ENCODE peak calls at places on chromosomes 13 and 19, in eight cellular contexts. V, Q, A, N, D, L, J and C are unnamed samples. For H3K4me1, the result is how much of the 10 kb centered on the place peaks cover.

GRCh38 chr19:40398417-40399056 is 8.6 kb upstream of the HIPK4 start:
- DNase-seq in V (no peak), Q (no peak), A (peak), N (no peak), D (peak), L (peak), J (no peak), C (no peak)

GRCh38 chr19:6262519-6262918 is 17.3 kb downstream of the MLLT1 start:
- DNase-seq in V (no peak), Q (no peak), A (no peak), N (no peak), D (no peak), L (no peak), J (no peak), C (no peak)

GRCh38 chr19:36378625-36379509 is at the start of gene ZFP14:
- DNase-seq in V (peak), Q (peak), A (peak), N (peak), D (peak), L (peak), J (peak), C (peak)

GRCh38 chr13:50592412-50593145 is 250.9 kb downstream of the DLEU7 start:
- DNase-seq in V (no peak), Q (peak), A (no peak), N (no peak), D (no peak), L (no peak), J (no peak), C (no peak)

GRCh38 chr19:36100476-36100875 is 10.5 kb upstream of the OVOL3 start:
- DNase-seq in V (no peak), Q (no peak), A (no peak), N (no peak), D (no peak), L (no peak), J (peak), C (no peak)

GRCh38 chr13:49874430-49874829 is 61.7 kb downstream of the SPRYD7 start:
- DNase-seq in V (no peak), Q (no peak), A (no peak), N (no peak), D (no peak), L (no peak), J (no peak), C (no peak)

GRCh38 chr19:7545295-7545694 is 9.8 kb downstream of the PNPLA6 start:
- DNase-seq in V (no peak), Q (no peak), A (no peak), N (no peak), D (no peak), L (no peak), J (no peak), C (no peak)

GRCh38 chr13:99273128-99273527 is 14.9 kb upstream of the GPR18 start:
- DNase-seq in V (no peak), Q (no peak), A (no peak), N (no peak), D (no peak), L (no peak), J (no peak), C (no peak)

GRCh38 chr13:30017880-30018279 is 167.5 kb upstream of the UBL3 start:
- DNase-seq in V (no peak), Q (no peak), A (no peak), N (no peak), D (no peak), L (no peak), J (no peak), C (no peak)

GRCh38 chr13:81395368-81395767 is 1054.4 kb upstream of the SPRY2 start:
- DNase-seq in V (no peak), Q (no peak), A (no peak), N (no peak), D (no peak), L (peak), J (no peak), C (no peak)

GRCh38 chr19:30353394-30353793 is 18.8 kb upstream of the ZNF536 start:
- DNase-seq in V (no peak), Q (no peak), A (no peak), N (no peak), D (no peak), L (no peak), J (no peak), C (no peak)

GRCh38 chr13:74098077-74098476 is 36.1 kb downstream of the KLF12 start:
- DNase-seq in V (no peak), Q (no peak), A (no peak), N (no peak), D (no peak), L (no peak), J (no peak), C (no peak)

GRCh38 chr19:49690656-49691242 is at the start of gene CPT1C:
- DNase-seq in V (no peak), Q (peak), A (peak), N (peak), D (peak), L (peak), J (peak), C (no peak)

GRCh38 chr13:95298971-95299627 is 2.2 kb downstream of the ABCC4 start:
- DNase-seq in V (no peak), Q (peak), A (no peak), N (no peak), D (no peak), L (no peak), J (no peak), C (no peak)

GRCh38 chr13:60229708-60230272 is 66.1 kb upstream of the DIAPH3 start:
- DNase-seq in V (no peak), Q (no peak), A (no peak), N (no peak), D (no peak), L (no peak), J (no peak), C (no peak)

GRCh38 chr13:29849731-29850212 is 645 bp downstream of the UBL3 start:
- DNase-seq in V (peak), Q (peak), A (peak), N (peak), D (peak), L (peak), J (peak), C (no peak)

GRCh38 chr19:47494729-47495128 is 10.7 kb upstream of the KPTN start:
- DNase-seq in V (no peak), Q (no peak), A (no peak), N (no peak), D (no peak), L (peak), J (no peak), C (no peak)

GRCh38 chr19:6608950-6609349 is 18.0 kb upstream of the CD70 start:
- DNase-seq in V (no peak), Q (no peak), A (no peak), N (no peak), D (no peak), L (no peak), J (no peak), C (no peak)

GRCh38 chr13:99979453-99980200 is 2.0 kb upstream of the ZIC2 start:
- DNase-seq in V (no peak), Q (no peak), A (peak), N (no peak), D (no peak), L (no peak), J (no peak), C (no peak)

GRCh38 chr19:28632357-28633076 is 580.4 kb downstream of the UQCRFS1 start:
- DNase-seq in V (no peak), Q (no peak), A (no peak), N (no peak), D (no peak), L (no peak), J (no peak), C (no peak)

GRCh38 chr13:87669379-87669978 is 1.7 kb upstream of the SLITRK5 start:
- DNase-seq in V (no peak), Q (peak), A (no peak), N (no peak), D (no peak), L (no peak), J (no peak), C (no peak)

GRCh38 chr19:28731113-28731512 is 481.8 kb downstream of the UQCRFS1 start:
- DNase-seq in V (no peak), Q (no peak), A (no peak), N (no peak), D (no peak), L (no peak), J (no peak), C (no peak)

GRCh38 chr13:52846567-52847321 is 1.7 kb downstream of the PCDH8 start:
- DNase-seq in V (no peak), Q (peak), A (no peak), N (peak), D (no peak), L (peak), J (peak), C (no peak)

GRCh38 chr13:21671793-21672680 is 1.2 kb downstream of the FGF9 start:
- DNase-seq in V (no peak), Q (no peak), A (no peak), N (peak), D (no peak), L (no peak), J (no peak), C (no peak)

GRCh38 chr19:47573076-47574026 is at the start of gene ZNF541:
- DNase-seq in V (no peak), Q (peak), A (peak), N (peak), D (peak), L (peak), J (peak), C (no peak)

GRCh38 chr13:40613192-40613818 is 53.1 kb downstream of the FOXO1 start:
- DNase-seq in V (no peak), Q (no peak), A (no peak), N (no peak), D (peak), L (peak), J (peak), C (no peak)

GRCh38 chr19:50214699-50215543 is 11.5 kb downstream of the MYH14 start:
- DNase-seq in V (no peak), Q (no peak), A (peak), N (no peak), D (no peak), L (peak), J (no peak), C (no peak)

GRCh38 chr13:91132786-91133185 is 214.7 kb upstream of the MIR17HG start:
- DNase-seq in V (no peak), Q (no peak), A (no peak), N (no peak), D (no peak), L (no peak), J (no peak), C (no peak)

GRCh38 chr13:79385694-79386093 is 20.4 kb downstream of the RBM26 start:
- DNase-seq in V (no peak), Q (no peak), A (no peak), N (no peak), D (no peak), L (no peak), J (no peak), C (no peak)

GRCh38 chr19:51440846-51441409 is 17.3 kb downstream of the SIGLEC8 start:
- DNase-seq in V (no peak), Q (no peak), A (no peak), N (no peak), D (no peak), L (no peak), J (no peak), C (no peak)

GRCh38 chr19:11435833-11436313 is 438 bp downstream of the PRKCSH start:
- DNase-seq in V (no peak), Q (peak), A (no peak), N (no peak), D (no peak), L (no peak), J (no peak), C (peak)

GRCh38 chr13:19818223-19818842 is 35.6 kb upstream of the PSPC1 start:
- DNase-seq in V (peak), Q (no peak), A (no peak), N (peak), D (peak), L (peak), J (no peak), C (no peak)

GRCh38 chr13:73428137-73428536 is 369.3 kb downstream of the KLF5 start:
- DNase-seq in V (peak), Q (peak), A (no peak), N (no peak), D (no peak), L (no peak), J (no peak), C (no peak)

GRCh38 chr19:13057744-13058143 is 44.9 kb downstream of the LYL1 start:
- DNase-seq in V (no peak), Q (peak), A (no peak), N (no peak), D (no peak), L (no peak), J (no peak), C (no peak)

GRCh38 chr19:932647-933552 is 7.1 kb downstream of the ARID3A start:
- DNase-seq in V (no peak), Q (peak), A (no peak), N (peak), D (peak), L (peak), J (peak), C (no peak)

GRCh38 chr19:55259540-55260210 is 858 bp upstream of the PPP6R1 start:
- DNase-seq in V (no peak), Q (no peak), A (no peak), N (peak), D (no peak), L (no peak), J (no peak), C (no peak)

GRCh38 chr19:42313096-42313839 is at the start of gene TMEM145:
- DNase-seq in V (peak), Q (peak), A (no peak), N (no peak), D (no peak), L (peak), J (no peak), C (no peak)

DNA sequence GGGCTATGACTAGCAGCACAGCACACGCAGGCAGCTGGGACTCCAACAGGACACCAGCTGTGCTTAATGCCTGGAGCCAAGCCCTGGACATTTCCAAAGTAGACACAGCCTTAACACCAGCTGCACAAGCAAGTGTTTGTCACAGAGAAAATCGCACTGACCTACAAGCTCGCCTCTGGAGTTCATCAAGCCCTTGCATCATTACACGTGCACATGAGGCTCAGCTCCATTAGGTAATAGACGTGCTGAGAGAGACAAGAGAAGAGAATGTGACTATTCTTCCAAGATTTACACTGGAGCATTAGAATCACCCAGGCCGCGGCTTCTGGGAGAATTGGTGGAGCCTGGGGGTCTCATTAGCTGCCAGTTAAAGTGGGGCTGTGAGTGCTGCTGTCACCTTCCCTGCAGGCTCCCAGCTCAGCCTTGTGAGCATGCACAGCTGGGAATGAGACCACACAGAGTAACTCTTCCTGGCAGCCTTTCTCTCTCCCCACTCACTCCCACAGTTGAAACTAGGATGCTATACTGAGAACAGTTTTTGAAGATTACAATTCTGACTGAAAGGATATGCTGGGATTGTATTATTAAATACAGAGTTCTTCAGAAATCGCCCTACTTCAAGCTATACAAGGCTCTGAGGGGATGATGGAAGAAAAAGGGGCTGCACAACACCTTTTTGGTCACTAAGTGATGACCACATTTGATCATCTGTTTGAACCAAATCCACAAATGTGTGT is 10.6 kb downstream of the STOML3 start:
- DNase-seq in V (no peak), Q (no peak), A (no peak), N (no peak), D (peak), L (peak), J (peak), C (no peak)
- H3K4me1 ChIP-seq in V (under half), Q (under half), A (under half), N (under half), D (under half), L (under half), J (under half), C (under half)

DNA sequence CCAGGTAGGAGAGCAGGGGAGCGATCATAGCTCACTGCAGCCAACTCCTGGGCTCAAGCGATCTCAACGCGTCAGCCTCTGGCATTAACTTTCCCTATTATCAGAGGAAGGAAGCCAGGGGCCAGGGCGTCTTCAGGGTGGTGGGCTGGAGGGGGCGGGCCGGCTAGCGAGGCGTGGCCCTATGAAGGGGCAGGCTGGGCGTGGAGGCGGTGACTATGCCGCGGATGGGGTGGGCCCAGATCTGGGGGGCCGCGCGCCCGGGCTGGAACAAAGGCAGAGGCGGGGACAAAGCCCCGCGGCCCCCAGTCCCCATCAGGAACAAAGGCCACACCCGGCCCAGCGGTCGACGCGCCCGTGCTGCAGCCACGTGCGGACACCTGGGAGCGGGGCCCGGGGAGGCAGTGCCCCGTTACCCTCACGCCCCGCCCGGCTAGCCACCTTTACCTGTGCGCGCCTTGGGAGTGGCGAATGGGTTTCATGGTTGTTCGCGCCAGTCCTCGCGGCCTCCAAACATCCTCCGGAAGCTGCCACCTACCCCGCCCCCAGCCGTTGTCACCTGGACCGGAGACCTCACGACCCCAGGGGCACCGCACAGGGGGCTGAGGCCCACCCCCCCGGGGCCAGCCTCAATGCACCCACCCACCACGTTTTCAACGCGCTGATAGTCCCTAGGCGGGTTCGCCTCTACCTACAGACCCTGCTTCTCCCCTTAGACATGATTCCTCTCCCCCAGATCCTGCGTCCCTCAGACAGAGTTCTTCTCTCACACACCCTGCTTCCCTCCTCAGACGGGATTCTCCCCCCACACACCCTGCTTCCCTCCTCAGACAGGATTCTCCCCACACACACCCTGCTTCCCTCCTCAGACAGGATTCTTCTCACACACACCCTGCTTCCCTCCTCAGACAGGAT is 5.4 kb upstream of the TRIM28 start:
- DNase-seq in V (no peak), Q (no peak), A (no peak), N (no peak), D (no peak), L (no peak), J (no peak), C (no peak)
- TF ChIP-seq POLR2A in V (no peak), Q (no peak), A (no peak), N (no peak), D (peak), L (no peak), J (no peak), C (no peak)

DNA sequence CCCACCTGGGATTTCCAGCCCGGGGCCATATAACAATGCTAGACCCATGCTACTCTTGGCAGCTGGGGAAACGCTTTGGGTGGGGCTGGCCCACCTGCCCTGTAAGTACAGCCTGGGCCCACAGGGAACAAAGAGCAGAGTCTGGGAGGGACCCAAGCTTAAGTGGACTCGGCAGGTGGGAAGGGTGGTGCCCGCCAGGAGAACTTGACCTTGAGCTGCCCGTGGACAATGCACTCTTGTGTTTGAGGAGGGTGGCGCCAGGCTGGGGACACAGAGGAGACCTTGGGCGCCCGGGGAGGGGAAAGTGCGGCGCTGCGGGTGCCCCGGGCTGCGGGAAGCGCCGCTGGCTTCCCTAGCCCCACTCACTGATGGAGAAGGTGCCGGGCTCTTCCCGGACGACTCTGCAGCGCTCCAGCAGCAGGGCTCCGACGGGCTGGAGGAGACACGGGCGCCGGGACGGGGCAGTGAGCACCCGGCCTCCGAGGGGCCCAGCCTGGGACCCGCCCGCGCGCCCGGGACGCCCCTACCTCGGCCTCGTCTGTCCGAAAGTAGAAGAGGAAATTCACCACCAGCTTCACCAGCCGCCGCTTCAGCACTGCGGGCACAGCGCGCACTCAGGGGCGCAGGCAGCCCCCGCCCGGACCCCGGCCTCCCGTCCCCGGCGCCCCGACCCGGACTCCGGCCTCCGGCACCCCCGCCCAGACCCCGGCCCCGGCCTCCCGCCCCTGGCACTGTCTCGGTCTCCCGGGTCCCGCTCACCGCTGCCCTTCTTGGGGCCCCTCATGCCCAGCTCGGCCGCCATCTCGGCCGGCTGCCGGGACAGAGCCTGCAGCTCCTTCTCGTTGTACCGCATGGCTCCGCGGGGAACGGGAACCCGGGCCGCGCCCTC is 489 bp downstream of the PLEKHJ1 start:
- DNase-seq in V (no peak), Q (no peak), A (peak), N (no peak), D (no peak), L (peak), J (peak), C (no peak)
- H3K4me1 ChIP-seq in V (under half), Q (under half), A (under half), N (under half), D (under half), L (half or more), J (half or more), C (under half)

GRCh38 chr19:14248578-14249011 is 42.6 kb upstream of the ADGRL1 start:
- DNase-seq in V (no peak), Q (no peak), A (peak), N (peak), D (peak), L (peak), J (no peak), C (no peak)
- TF ChIP-seq POLR2A in V (no peak), Q (no peak), A (no peak), N (no peak), D (no peak), L (no peak), J (no peak), C (no peak)

GRCh38 chr13:97288486-97288900 is 66.4 kb downstream of the MBNL2 start:
- DNase-seq in V (no peak), Q (no peak), A (no peak), N (no peak), D (no peak), L (no peak), J (no peak), C (no peak)
- H3K4me1 ChIP-seq in V (under half), Q (under half), A (under half), N (under half), D (under half), L (under half), J (under half), C (under half)